ENCODE peak calls at places on chromosomes 7 and 10, in nine cellular contexts. M is HCT116, P is spleen, J is breast epithelium, R is transverse colon, E is esophagus muscularis mucosa, S is endothelial cell of umbilical vein, N is sigmoid colon, D is suprapubic skin. F is an unnamed sample.

GRCh38 chr10:17029581-17030271 is 99.9 kb downstream of the CUBN start:
- DNase-seq in M (peak; percentile 52), P (peak; percentile 82), J (peak; percentile 32), R (peak; percentile 66), E (peak; percentile 93), S (peak; percentile 96), N (peak; percentile 84), D (peak; percentile 85), F (peak; percentile 38)

GRCh38 chr7:128115326-128115820 is 84.1 kb upstream of the LRRC4 start:
- DNase-seq in M (no peak), P (no peak), J (no peak), R (no peak), E (no peak), S (no peak), N (peak; percentile 45), D (peak; percentile 38), F (no peak)

GRCh38 chr7:64873517-64873916 is 29.6 kb upstream of the ZNF273 start:
- DNase-seq in M (no peak), P (no peak), J (no peak), R (no peak), E (peak; percentile 50), S (no peak), N (no peak), D (no peak), F (peak; percentile 19)

GRCh38 chr7:3028071-3028766 is 15.4 kb downstream of the CARD11 start:
- DNase-seq in M (no peak), P (no peak), J (peak; percentile 37), R (peak; percentile 14), E (no peak), S (peak; percentile 90), N (no peak), D (peak; percentile 73), F (peak; percentile 31)

GRCh38 chr10:25159591-25159990 is 15.2 kb upstream of the GPR158 start:
- DNase-seq in M (no peak), P (no peak), J (no peak), R (no peak), E (no peak), S (no peak), N (no peak), D (no peak), F (no peak)

GRCh38 chr7:102149416-102149815 is 137.3 kb upstream of the SH2B2 start:
- DNase-seq in M (no peak), P (no peak), J (no peak), R (no peak), E (no peak), S (no peak), N (no peak), D (no peak), F (no peak)

GRCh38 chr10:11106621-11107374 is 89.1 kb downstream of the CELF2 start:
- DNase-seq in M (no peak), P (no peak), J (no peak), R (no peak), E (no peak), S (no peak), N (no peak), D (no peak), F (no peak)

GRCh38 chr7:32500922-32501341 is 5.6 kb downstream of the AVL9 start:
- DNase-seq in M (no peak), P (no peak), J (no peak), R (no peak), E (peak; percentile 75), S (peak; percentile 58), N (no peak), D (no peak), F (no peak)

GRCh38 chr7:89887489-89887888 is 266.8 kb upstream of the STEAP1 start:
- DNase-seq in M (no peak), P (no peak), J (no peak), R (no peak), E (no peak), S (no peak), N (no peak), D (no peak), F (no peak)

GRCh38 chr7:47458057-47458456 is 123.9 kb downstream of the TNS3 start:
- DNase-seq in M (no peak), P (no peak), J (no peak), R (peak; percentile 45), E (no peak), S (peak; percentile 68), N (no peak), D (no peak), F (peak; percentile 56)

GRCh38 chr7:5450549-5451327 is 27.1 kb upstream of the TNRC18 start:
- DNase-seq in M (no peak), P (peak; percentile 84), J (no peak), R (peak; percentile 49), E (no peak), S (peak; percentile 54), N (peak; percentile 81), D (no peak), F (peak; percentile 55)

GRCh38 chr10:22620140-22620857 is 94.1 kb downstream of the PIP4K2A start:
- DNase-seq in M (peak; percentile 91), P (no peak), J (no peak), R (peak; percentile 26), E (no peak), S (peak; percentile 91), N (peak; percentile 77), D (peak; percentile 88), F (peak; percentile 61)

GRCh38 chr7:84021292-84021898 is 173.2 kb downstream of the SEMA3A start:
- DNase-seq in M (no peak), P (no peak), J (no peak), R (no peak), E (no peak), S (no peak), N (no peak), D (no peak), F (no peak)

GRCh38 chr10:100009793-100010676 is at the start of gene DNMBP:
- DNase-seq in M (peak; percentile 63), P (peak; percentile 97), J (peak; percentile 53), R (peak; percentile 86), E (no peak), S (peak; percentile 83), N (peak; percentile 91), D (peak; percentile 87), F (peak; percentile 83)
- TF ChIP-seq POLR2A in M (no peak), P (no peak), J (no peak), R (no peak), E (no peak), S (peak; percentile 74), N (no peak), D (peak; percentile 60), F (no peak)

GRCh38 chr7:130947792-130948580 is 214.0 kb upstream of the KLF14 start:
- DNase-seq in M (no peak), P (no peak), J (no peak), R (no peak), E (no peak), S (no peak), N (no peak), D (no peak), F (no peak)
- H3K4me1 ChIP-seq in M (peaks cover 63% of the 10 kb centered on the region), P (peaks cover 18% of the 10 kb centered on the region), J (no peaks in the 10 kb centered on the region), R (peaks cover 44% of the 10 kb centered on the region), E (peaks cover 85% of the 10 kb centered on the region), S (peaks cover 10% of the 10 kb centered on the region), N (peaks cover 17% of the 10 kb centered on the region), D (peaks cover 40% of the 10 kb centered on the region), F (peaks cover 63% of the 10 kb centered on the region)

GRCh38 chr7:107744345-107744750 is 406 bp downstream of the CBLL1 start:
- DNase-seq in M (no peak), P (no peak), J (no peak), R (no peak), E (no peak), S (no peak), N (no peak), D (no peak), F (no peak)

GRCh38 chr7:107742678-107743566 is 1.0 kb upstream of the CBLL1 start:
- DNase-seq in M (no peak), P (peak; percentile 93), J (peak; percentile 39), R (peak; percentile 63), E (no peak), S (no peak), N (peak; percentile 77), D (peak; percentile 82), F (peak; percentile 57)

GRCh38 chr7:107746006-107746405 is 2.1 kb downstream of the CBLL1 start:
- DNase-seq in M (no peak), P (no peak), J (no peak), R (no peak), E (no peak), S (peak; percentile 71), N (no peak), D (no peak), F (no peak)

GRCh38 chr7:107743567-107744344 is at the start of gene CBLL1:
- DNase-seq in M (peak; percentile 87), P (peak; percentile 100), J (peak; percentile 94), R (peak; percentile 97), E (peak; percentile 98), S (peak; percentile 98), N (peak; percentile 98), D (peak; percentile 98), F (peak; percentile 96)
- TF ChIP-seq POLR2AphosphoS5 in M (peak; percentile 65), P (peak; percentile 88), J (peak; percentile 90), R (peak; percentile 91), E (peak; percentile 91), S (no peak), N (peak; percentile 85), D (peak; percentile 36), F (peak; percentile 91)

DNA sequence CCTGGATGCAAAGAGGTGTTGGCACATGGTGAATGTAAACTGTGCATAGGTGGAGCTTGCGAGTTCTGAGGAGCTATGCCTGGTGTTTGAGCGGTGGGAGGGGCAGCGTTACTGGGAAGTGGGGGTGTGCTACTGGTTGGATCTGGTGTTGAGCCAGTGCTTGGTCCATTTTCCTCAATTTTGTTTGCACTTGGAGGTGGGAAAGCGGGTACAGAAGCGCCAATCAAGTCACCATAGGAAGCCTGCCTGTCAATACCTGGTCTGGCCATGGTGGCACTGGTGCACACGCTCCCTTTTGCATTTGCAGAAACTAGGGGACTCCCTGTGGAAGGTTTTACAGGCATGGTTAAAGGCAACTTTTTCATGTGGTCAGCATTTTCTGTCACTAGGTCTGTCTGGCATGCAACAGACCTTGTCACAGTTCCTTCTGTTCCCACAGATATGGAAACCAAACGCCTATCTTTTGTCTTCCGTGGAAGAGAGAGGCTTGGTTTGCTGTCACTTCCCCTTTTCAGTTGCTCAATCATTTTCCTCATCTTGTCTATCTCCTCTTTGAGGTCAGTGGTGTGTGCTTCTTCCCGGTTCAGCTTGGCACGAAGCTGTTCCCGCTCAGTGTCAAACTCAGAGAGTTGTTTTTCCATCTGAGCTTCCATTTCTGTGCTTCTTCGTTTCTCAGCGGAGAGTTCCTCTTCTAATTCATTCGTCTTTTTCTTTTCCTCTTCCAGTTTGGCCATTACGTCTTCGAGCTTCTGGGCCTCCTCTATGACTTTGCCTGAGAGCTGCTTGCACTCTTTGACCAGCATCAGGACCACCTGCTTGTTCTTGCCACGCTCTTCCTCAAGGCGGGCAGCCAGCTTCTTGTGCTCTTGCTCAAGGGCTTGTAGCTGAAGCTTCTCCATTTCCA is 81.1 kb downstream of the CTTNBP2 start:
- DNase-seq in M (no peak), P (no peak), J (no peak), R (peak; percentile 13), E (no peak), S (no peak), N (no peak), D (no peak), F (no peak)
- TF ChIP-seq POLR2A in M (no peak), P (no peak), J (no peak), R (no peak), E (no peak), S (no peak), N (no peak), D (no peak), F (no peak)

DNA sequence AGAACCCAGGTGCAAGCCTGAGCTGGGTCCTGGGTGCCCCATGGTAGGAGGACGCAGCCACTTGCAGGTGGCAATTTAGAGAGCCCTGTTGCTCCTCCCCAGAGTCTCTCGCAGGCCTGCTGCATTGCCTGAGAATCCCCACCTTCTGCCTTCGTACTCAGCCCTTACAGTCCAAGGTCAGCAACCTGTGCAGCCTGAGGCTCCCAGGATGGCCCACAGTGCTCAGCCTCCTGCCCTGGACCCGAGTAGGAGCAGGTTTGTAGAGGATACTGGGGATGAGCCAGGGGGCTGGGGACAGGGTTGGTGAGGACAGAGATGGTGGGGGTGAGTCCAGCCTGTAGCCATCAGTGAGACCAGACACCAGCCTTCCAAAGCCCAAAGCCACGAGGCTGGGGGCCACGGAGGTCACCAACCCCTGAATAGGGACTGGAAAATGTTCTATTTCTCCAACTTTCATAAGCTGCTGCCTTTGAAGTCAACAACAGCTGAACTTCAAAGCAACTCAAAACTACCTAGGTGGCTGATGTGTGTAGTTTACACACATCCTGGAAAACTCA is 88.9 kb downstream of the CHST15 start:
- DNase-seq in M (no peak), P (peak; percentile 66), J (peak; percentile 7), R (no peak), E (no peak), S (no peak), N (no peak), D (peak; percentile 75), F (peak; percentile 23)
- H3K4me1 ChIP-seq in M (no peaks in the 10 kb centered on the region), P (no peaks in the 10 kb centered on the region), J (no peaks in the 10 kb centered on the region), R (peaks cover 21% of the 10 kb centered on the region), E (peaks cover 67% of the 10 kb centered on the region), S (no peaks in the 10 kb centered on the region), N (peaks cover 58% of the 10 kb centered on the region), D (peaks cover 3% of the 10 kb centered on the region), F (peaks cover 35% of the 10 kb centered on the region)

F was measured in stomach.